ENCODE peak calls at places on chromosome 7, in six cellular contexts. One of them, this sample, is unnamed.

GRCh38 chr7:97006146-97006950 is 995 bp downstream of the DLX6 start:
- DNase-seq in brain microvascular endothelial cell: no peak
- DNase-seq in NCI-H1092: peak
- DNase-seq in A549: peak
- DNase-seq in Caki2: peak
- DNase-seq in NCI-H1694: no peak
- DNase-seq in this sample: peak

GRCh38 chr7:66921918-66922486 is 977 bp downstream of the TMEM248 start:
- DNase-seq in A549: no peak
- DNase-seq in Caki2: peak
- DNase-seq in NCI-H1694: no peak
- DNase-seq in brain microvascular endothelial cell: no peak
- DNase-seq in NCI-H1092: no peak
- DNase-seq in this sample: peak

GRCh38 chr7:158301221-158301620 is 286.4 kb downstream of the PTPRN2 start:
- DNase-seq in brain microvascular endothelial cell: no peak
- DNase-seq in A549: no peak
- DNase-seq in NCI-H1694: no peak
- DNase-seq in NCI-H1092: no peak
- DNase-seq in Caki2: no peak
- DNase-seq in this sample: no peak

GRCh38 chr7:108294595-108294994 is 161.6 kb downstream of the NRCAM start:
- DNase-seq in brain microvascular endothelial cell: no peak
- DNase-seq in NCI-H1092: no peak
- DNase-seq in A549: no peak
- DNase-seq in Caki2: no peak
- DNase-seq in NCI-H1694: no peak
- DNase-seq in this sample: peak

GRCh38 chr7:130334274-130334673 is 10.3 kb upstream of the CPA5 start:
- DNase-seq in A549: no peak
- DNase-seq in NCI-H1694: no peak
- DNase-seq in NCI-H1092: no peak
- DNase-seq in Caki2: no peak
- DNase-seq in brain microvascular endothelial cell: peak
- DNase-seq in this sample: no peak

GRCh38 chr7:151140826-151141225 is 26.7 kb downstream of the GBX1 start:
- DNase-seq in NCI-H1092: no peak
- DNase-seq in brain microvascular endothelial cell: no peak
- DNase-seq in Caki2: no peak
- DNase-seq in A549: no peak
- DNase-seq in NCI-H1694: no peak
- DNase-seq in this sample: no peak

GRCh38 chr7:43362652-43363428 is 220.1 kb upstream of the STK17A start:
- DNase-seq in A549: no peak
- DNase-seq in Caki2: no peak
- DNase-seq in NCI-H1694: no peak
- DNase-seq in brain microvascular endothelial cell: no peak
- DNase-seq in NCI-H1092: no peak
- DNase-seq in this sample: peak

GRCh38 chr7:101390901-101391301 is 28.2 kb downstream of the COL26A1 start:
- DNase-seq in brain microvascular endothelial cell: no peak
- DNase-seq in Caki2: no peak
- DNase-seq in NCI-H1092: no peak
- DNase-seq in A549: no peak
- DNase-seq in NCI-H1694: no peak
- DNase-seq in this sample: peak

GRCh38 chr7:85471740-85472139 is 284.9 kb upstream of the SEMA3D start:
- DNase-seq in Caki2: no peak
- DNase-seq in NCI-H1694: no peak
- DNase-seq in A549: no peak
- DNase-seq in NCI-H1092: no peak
- DNase-seq in brain microvascular endothelial cell: peak
- DNase-seq in this sample: no peak

This sample was measured in GM13976.